ENCODE peak calls at places on chromosomes 2 and 18, in five cellular contexts. K is colonic mucosa, J is adrenal gland, C is K562, D is mammary epithelial cell. B is an unnamed sample.

GRCh38 chr2:42842418-42842817 is 50.0 kb upstream of the HAAO start:
- DNase-seq in J (no peak), K (no peak), C (no peak), D (no peak), B (no peak)

GRCh38 chr2:106119074-106119473 is 75.0 kb downstream of the UXS1 start:
- DNase-seq in J (no peak), D (no peak), C (no peak), K (no peak), B (no peak)

GRCh38 chr2:102000012-102000411 is 8.3 kb downstream of the IL1R2 start:
- DNase-seq in K (no peak), D (no peak), C (no peak), J (no peak), B (no peak)

GRCh38 chr18:68840554-68841263 is 42.8 kb downstream of the CCDC102B start:
- DNase-seq in K (no peak), D (peak; percentile 77), J (peak; percentile 54), C (no peak), B (no peak)

GRCh38 chr18:76121049-76121448 is 374.0 kb downstream of the ZNF516 start:
- DNase-seq in K (no peak), D (no peak), J (no peak), C (no peak), B (no peak)

GRCh38 chr2:188291617-188292445 is at the start of gene GULP1:
- DNase-seq in J (peak; percentile 83), C (peak; percentile 60), K (peak; percentile 66), D (peak; percentile 72), B (peak; percentile 69)

GRCh38 chr2:108946442-108946841 is 42.6 kb downstream of the EDAR start:
- DNase-seq in K (no peak), J (no peak), C (no peak), D (no peak), B (no peak)

GRCh38 chr18:72674710-72675109 is 130.6 kb upstream of the CBLN2 start:
- DNase-seq in K (no peak), C (no peak), D (no peak), J (no peak), B (no peak)

GRCh38 chr2:9328931-9329330 is 94.4 kb downstream of the ITGB1BP1 start:
- DNase-seq in D (no peak), K (no peak), J (no peak), C (no peak), B (no peak)

GRCh38 chr2:161033059-161033660 is 127.1 kb upstream of the TANK start:
- DNase-seq in K (no peak), D (no peak), J (no peak), C (no peak), B (no peak)

GRCh38 chr2:209629622-209630021 is 142.0 kb upstream of the UNC80 start:
- DNase-seq in D (peak; percentile 31), J (no peak), K (no peak), C (no peak), B (no peak)

GRCh38 chr2:233479616-233480489 is 86.7 kb downstream of the USP40 start:
- DNase-seq in C (no peak), K (no peak), J (peak; percentile 17), D (no peak), B (no peak)

GRCh38 chr2:154243685-154244084 is 372.0 kb downstream of the GALNT13 start:
- DNase-seq in K (no peak), J (no peak), C (no peak), D (no peak), B (no peak)

GRCh38 chr2:45008296-45009129 is 739 bp downstream of the SIX2 start:
- DNase-seq in J (peak; percentile 41), D (no peak), K (no peak), C (no peak), B (peak; percentile 31)

GRCh38 chr2:9543557-9543956 is 12.1 kb downstream of the ADAM17 start:
- DNase-seq in J (no peak), K (no peak), C (no peak), D (no peak), B (no peak)

GRCh38 chr18:490624-491023 is 9.9 kb downstream of the COLEC12 start:
- DNase-seq in K (no peak), J (no peak), C (no peak), D (no peak), B (no peak)

GRCh38 chr2:98013407-98014042 is 17.8 kb upstream of the TMEM131 start:
- DNase-seq in D (peak; percentile 46), C (no peak), J (no peak), K (no peak), B (no peak)

GRCh38 chr18:50817898-50818250 is 1.9 kb downstream of the MRO start:
- DNase-seq in C (no peak), K (no peak), J (no peak), D (no peak), B (no peak)

GRCh38 chr2:85792783-85793441 is 39.1 kb downstream of the ATOH8 start:
- DNase-seq in K (no peak), J (peak; percentile 68), C (no peak), D (peak; percentile 38), B (no peak)

GRCh38 chr2:215315301-215315700 is 3.4 kb downstream of the ATIC start:
- DNase-seq in K (no peak), C (no peak), D (no peak), J (no peak), B (no peak)
- H3K4me3 ChIP-seq in K (no peak overlapping the region), C (no peak overlapping the region), D (no peak overlapping the region), J (no peak overlapping the region), B (no peak overlapping the region)

GRCh38 chr2:31268344-31268743 is 34.4 kb downstream of the EHD3 start:
- DNase-seq in K (no peak), D (no peak), J (no peak), C (no peak), B (no peak)

GRCh38 chr2:31270871-31271270 is 36.9 kb downstream of the EHD3 start:
- DNase-seq in C (no peak), J (no peak), K (no peak), D (no peak), B (no peak)

GRCh38 chr2:31267437-31268120 is 33.6 kb downstream of the EHD3 start:
- DNase-seq in K (no peak), C (no peak), J (no peak), D (no peak), B (no peak)

GRCh38 chr2:31270136-31270535 is 36.2 kb downstream of the EHD3 start:
- DNase-seq in J (no peak), C (no peak), D (peak; percentile 78), K (no peak), B (no peak)

GRCh38 chr2:31269087-31269486 is 35.1 kb downstream of the EHD3 start:
- DNase-seq in D (no peak), J (no peak), C (no peak), K (no peak), B (no peak)
- H3K27ac ChIP-seq in D (no peak overlapping the region), J (no peak overlapping the region), C (no peak overlapping the region), K (no peak overlapping the region), B (no peak overlapping the region)

GRCh38 chr2:208239770-208240493 is 14.9 kb downstream of the IDH1 start:
- DNase-seq in J (no peak), K (no peak), C (no peak), D (no peak), B (no peak)

GRCh38 chr2:208235860-208236259 is 19.0 kb downstream of the IDH1 start:
- DNase-seq in J (no peak), K (no peak), D (no peak), C (no peak), B (no peak)

GRCh38 chr2:208244422-208244821 is 10.4 kb downstream of the IDH1 start:
- DNase-seq in C (no peak), K (no peak), D (no peak), J (no peak), B (no peak)

GRCh38 chr2:208245746-208246145 is 9.1 kb downstream of the IDH1 start:
- DNase-seq in J (no peak), C (no peak), D (no peak), K (no peak), B (no peak)

GRCh38 chr2:208240641-208241209 is 14.1 kb downstream of the IDH1 start:
- DNase-seq in J (no peak), C (no peak), K (no peak), D (no peak), B (no peak)
- TF ChIP-seq CTCF in J (no peak), C (no peak), K (no peak), D (no peak), B (no peak)

DNA sequence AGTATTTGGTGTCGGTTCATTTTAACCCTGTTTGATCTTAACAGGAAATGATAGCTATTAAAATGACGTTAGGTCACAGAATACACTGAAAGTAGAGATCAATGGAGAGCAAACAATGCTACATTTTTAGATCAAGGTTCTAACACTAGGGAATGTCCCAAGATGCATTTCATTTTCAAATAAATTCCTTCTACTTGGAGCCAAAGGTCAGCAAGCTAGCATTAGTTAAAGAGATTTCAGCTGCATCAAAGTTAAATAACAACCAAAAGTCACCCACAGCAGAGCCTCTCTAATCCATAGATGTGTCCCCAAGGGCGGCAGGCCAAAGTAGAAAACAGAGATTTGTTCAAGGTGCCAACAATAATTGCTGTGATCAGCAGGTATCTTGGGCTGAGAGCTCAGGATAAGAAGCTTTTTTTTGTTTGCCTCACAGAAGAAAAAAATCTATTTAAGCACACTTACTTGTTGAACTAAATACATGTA is 1233.6 kb upstream of the TMEFF2 start:
- DNase-seq in C (no peak), D (no peak), J (no peak), K (no peak), B (no peak)
- H3K4me3 ChIP-seq in C (no peak overlapping the region), D (no peak overlapping the region), J (no peak overlapping the region), K (no peak overlapping the region), B (no peak overlapping the region)

DNA sequence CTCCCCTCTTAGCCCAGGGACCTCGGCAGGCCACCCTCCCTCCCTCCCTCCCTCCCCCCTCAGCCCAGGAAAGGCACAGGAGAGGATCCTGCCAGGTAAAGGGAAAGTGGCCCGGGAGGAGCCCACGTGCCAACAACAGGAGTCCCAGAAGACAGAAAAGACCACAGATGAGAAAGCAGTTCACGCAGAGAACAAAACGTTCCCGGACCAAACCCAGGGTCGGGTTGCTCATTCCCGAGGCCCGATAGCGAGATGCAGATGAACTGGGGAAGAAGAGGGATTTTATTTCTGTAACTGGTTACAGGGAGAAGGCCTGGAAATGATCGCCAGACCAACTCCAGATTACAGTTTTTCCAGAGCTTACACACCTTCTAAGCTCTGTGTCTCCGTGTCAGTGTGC is 942 bp upstream of the NEU4 start:
- DNase-seq in D (no peak), C (peak; percentile 15), J (peak; percentile 30), K (peak; percentile 28), B (no peak)
- H3K27ac ChIP-seq in D (no peak overlapping the region), C (peak overlapping the region; percentile 35), J (peak overlapping the region; percentile 36), K (peak overlapping the region; percentile 46), B (no peak overlapping the region)

GRCh38 chr2:58762176-58762781 is 521.2 kb upstream of the FANCL start:
- DNase-seq in D (peak; percentile 65), J (peak; percentile 50), C (peak; percentile 13), K (peak; percentile 19), B (peak; percentile 11)
- TF ChIP-seq CTCF in D (peak; percentile 69), J (peak; percentile 32), C (peak; percentile 68), K (peak; percentile 37), B (peak; percentile 54)